ENCODE peak calls at places on chromosomes 16 and 17, in four cellular contexts. W is fibroblast of mammary gland, V is AG04450, N is fibroblast of villous mesenchyme. K is an unnamed sample.
A peak's percentile ranks its signal among the peaks of the same experiment; 100 is the strongest.

GRCh38 chr17:50027639-50028206 is 28.2 kb upstream of the ITGA3 start:
- DNase-seq in W (peak; percentile 94), V (peak; percentile 75), N (peak; percentile 94), K (peak; percentile 86)

GRCh38 chr17:17822189-17822978 is 14.4 kb downstream of the SREBF1 start:
- DNase-seq in W (peak; percentile 98), N (peak; percentile 89), V (peak; percentile 43), K (no peak)

GRCh38 chr17:36527851-36528250 is 6.8 kb downstream of the MYO19 start:
- DNase-seq in W (no peak), V (no peak), N (no peak), K (no peak)

GRCh38 chr17:19344311-19345066 is 18.0 kb downstream of the B9D1 start:
- DNase-seq in N (no peak), V (no peak), W (no peak), K (no peak)

GRCh38 chr16:69509125-69509524 is 56.6 kb upstream of the NFAT5 start:
- DNase-seq in W (no peak), V (no peak), N (no peak), K (no peak)

GRCh38 chr16:12262454-12263180 is 286.1 kb downstream of the SNX29 start:
- DNase-seq in N (no peak), V (no peak), W (peak; percentile 11), K (peak; percentile 72)

GRCh38 chr17:42313773-42314566 is 25.7 kb downstream of the STAT5A start:
- DNase-seq in N (no peak), V (no peak), W (peak; percentile 22), K (no peak)

GRCh38 chr17:79874329-79874981 is 35.2 kb upstream of the CBX4 start:
- DNase-seq in N (peak; percentile 25), V (no peak), W (peak; percentile 26), K (no peak)

GRCh38 chr16:65781363-65781762 is 585.1 kb upstream of the CDH5 start:
- DNase-seq in V (no peak), W (no peak), N (no peak), K (no peak)

GRCh38 chr16:85326113-85326793 is 214.0 kb upstream of the CIBAR2 start:
- DNase-seq in W (no peak), N (peak; percentile 80), V (no peak), K (no peak)

GRCh38 chr17:29687601-29688000 is 64.9 kb upstream of the CORO6 start:
- DNase-seq in N (no peak), V (no peak), W (no peak), K (no peak)

GRCh38 chr17:66625321-66625767 is 209.6 kb upstream of the CACNG5 start:
- DNase-seq in N (peak; percentile 46), V (no peak), W (peak; percentile 43), K (no peak)

GRCh38 chr17:40343126-40344119 is 21.1 kb downstream of the GJD3 start:
- DNase-seq in W (no peak), V (no peak), N (no peak), K (no peak)

GRCh38 chr16:65306722-65307121 is 184.9 kb upstream of the CDH11 start:
- DNase-seq in W (no peak), V (no peak), N (no peak), K (no peak)

GRCh38 chr16:80973991-80974390 is 32.7 kb downstream of the CMC2 start:
- DNase-seq in V (no peak), W (peak; percentile 34), N (no peak), K (no peak)

GRCh38 chr17:27991594-27991993 is 50.9 kb upstream of the NLK start:
- DNase-seq in W (no peak), V (no peak), N (no peak), K (no peak)

GRCh38 chr16:85123891-85124635 is 11.8 kb upstream of the CIBAR2 start:
- DNase-seq in V (peak; percentile 68), N (peak; percentile 67), W (peak; percentile 84), K (no peak)

GRCh38 chr17:42031584-42031983 is 11.7 kb downstream of the NKIRAS2 start:
- DNase-seq in N (no peak), V (no peak), W (no peak), K (no peak)

GRCh38 chr17:17665255-17665654 is 16.0 kb upstream of the RAI1 start:
- DNase-seq in V (no peak), W (no peak), N (no peak), K (no peak)

GRCh38 chr16:30053376-30054015 is 12.1 kb upstream of the ALDOA start:
- DNase-seq in W (no peak), V (no peak), N (peak; percentile 51), K (no peak)

GRCh38 chr17:48671697-48672171 is 45.6 kb upstream of the HOXB9 start:
- DNase-seq in N (peak; percentile 76), V (peak; percentile 32), W (peak; percentile 71), K (peak; percentile 22)

GRCh38 chr17:81683208-81683583 is 401 bp downstream of the ARL16 start:
- DNase-seq in N (no peak), V (no peak), W (peak; percentile 14), K (no peak)

GRCh38 chr17:27855454-27855853 is 37.7 kb downstream of the LYRM9 start:
- DNase-seq in W (no peak), N (no peak), V (no peak), K (no peak)

GRCh38 chr16:50699345-50700159 is 6.1 kb downstream of the NOD2 start:
- DNase-seq in N (peak; percentile 34), V (no peak), W (peak; percentile 71), K (no peak)

GRCh38 chr17:15966879-15967248 is 21.9 kb downstream of the ADORA2B start:
- DNase-seq in V (no peak), N (no peak), W (no peak), K (no peak)

GRCh38 chr17:47287068-47287467 is 33.4 kb downstream of the ITGB3 start:
- DNase-seq in V (no peak), N (no peak), W (no peak), K (no peak)

GRCh38 chr16:3950343-3951193 is 70.1 kb upstream of the CREBBP start:
- DNase-seq in V (peak; percentile 93), W (peak; percentile 98), N (peak; percentile 99), K (no peak)

GRCh38 chr16:3952342-3953131 is 72.0 kb upstream of the CREBBP start:
- DNase-seq in N (peak; percentile 41), W (peak; percentile 80), V (no peak), K (no peak)

GRCh38 chr16:3949946-3950342 is 69.4 kb upstream of the CREBBP start:
- DNase-seq in N (no peak), W (no peak), V (no peak), K (no peak)

GRCh38 chr16:3953728-3954410 is 73.4 kb upstream of the CREBBP start:
- DNase-seq in W (no peak), V (no peak), N (no peak), K (no peak)

DNA sequence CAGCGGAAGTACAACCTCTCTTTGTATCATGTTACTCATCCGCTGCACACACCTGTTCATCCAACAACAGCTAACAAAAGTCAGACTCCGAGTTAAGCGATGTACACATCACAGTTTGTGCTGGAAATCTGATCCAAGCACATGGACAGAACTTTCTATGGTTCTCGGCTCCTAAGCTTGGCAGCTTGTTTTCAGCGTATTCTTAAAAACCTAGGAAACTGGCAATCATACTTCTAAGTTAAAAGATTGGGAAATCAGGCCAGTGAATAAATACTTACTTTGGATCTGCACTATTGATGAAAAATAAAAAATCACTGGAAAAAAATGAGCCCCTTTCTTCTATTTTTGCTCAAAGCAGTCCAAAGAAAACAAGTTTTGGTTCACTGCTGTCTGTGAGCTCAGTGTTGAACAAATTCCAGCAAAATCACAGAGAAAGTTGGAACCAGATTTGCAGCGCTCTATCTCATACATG is 71.4 kb upstream of the CREBBP start:
- DNase-seq in V (no peak), N (no peak), W (peak; percentile 72), K (no peak)
- TF ChIP-seq CTCF in V (no peak), N (no peak), W (no peak), K (no peak)

DNA sequence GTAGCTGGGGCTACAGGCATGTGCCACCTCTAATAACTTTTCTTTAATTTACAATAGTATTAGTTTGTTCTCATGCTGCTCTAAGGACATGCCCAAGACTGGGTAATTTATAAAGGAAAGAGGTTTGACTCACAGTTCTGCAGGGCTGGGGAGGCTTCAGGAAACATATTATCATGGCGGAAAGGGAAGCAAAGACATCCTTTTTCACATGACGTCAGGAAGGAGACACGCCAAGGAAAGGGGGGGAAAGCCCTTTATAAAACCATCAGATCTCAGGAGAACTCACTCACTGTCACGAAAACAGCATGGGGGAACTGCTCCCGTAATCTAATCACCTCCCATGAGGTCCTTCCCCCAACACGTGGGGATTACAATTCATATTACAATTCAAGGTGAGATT is 18.3 kb downstream of the IL4R start:
- DNase-seq in N (no peak), W (no peak), V (no peak), K (no peak)
- TF ChIP-seq CTCF in N (no peak), W (no peak), V (no peak), K (no peak)

GRCh38 chr16:53346-54236 is at the start of the genes POLR3K and SNRNP25:
- DNase-seq in W (peak; percentile 96), V (peak; percentile 96), N (peak; percentile 98), K (peak; percentile 48)
- TF ChIP-seq CTCF in W (no peak), V (no peak), N (no peak), K (no peak)

DNA sequence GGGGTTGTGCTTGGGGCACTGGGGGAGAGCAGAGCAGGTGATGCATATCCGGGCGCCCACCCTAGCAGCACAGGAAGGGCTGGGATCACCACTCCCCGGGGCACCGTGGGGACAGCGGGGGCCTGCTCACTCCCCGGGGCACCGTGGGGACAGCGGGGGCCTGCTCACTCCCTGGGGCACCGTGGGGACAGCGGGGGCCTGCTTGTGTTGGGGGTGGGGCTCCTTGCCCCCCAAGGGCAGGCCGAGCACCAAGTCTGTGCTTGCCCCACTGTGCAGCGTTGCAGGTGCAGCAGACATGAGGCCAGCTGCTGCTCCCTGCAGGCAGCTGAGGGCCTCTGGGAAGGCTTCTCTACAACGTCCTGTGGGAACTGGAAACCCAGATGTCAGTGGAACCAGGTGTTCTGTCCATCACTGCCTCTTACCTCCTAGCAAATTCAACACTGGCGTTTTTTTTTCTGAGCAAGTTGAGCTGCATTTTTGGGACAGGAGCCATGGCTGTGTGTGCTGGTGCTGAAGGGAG is 25.0 kb upstream of the ZNF750 start:
- DNase-seq in N (no peak), V (no peak), W (no peak), K (no peak)
- TF ChIP-seq CTCF in N (no peak), V (no peak), W (no peak), K (no peak)

GRCh38 chr16:5022521-5022920 is 11.2 kb downstream of the NAGPA start:
- DNase-seq in N (no peak), W (no peak), V (no peak), K (no peak)

GRCh38 chr16:5027086-5027485 is 6.6 kb downstream of the NAGPA start:
- DNase-seq in W (no peak), N (no peak), V (no peak), K (no peak)

GRCh38 chr16:5026664-5027063 is 7.1 kb downstream of the NAGPA start:
- DNase-seq in W (no peak), N (no peak), V (no peak), K (no peak)

GRCh38 chr16:5025171-5025632 is 8.5 kb downstream of the NAGPA start:
- DNase-seq in V (no peak), N (no peak), W (no peak), K (no peak)

GRCh38 chr16:5024632-5025031 is 9.1 kb downstream of the NAGPA start:
- DNase-seq in N (no peak), W (peak; percentile 35), V (no peak), K (no peak)
- TF ChIP-seq CTCF in N (no peak), W (peak; percentile 10), V (peak; percentile 19), K (peak; percentile 35)

DNA sequence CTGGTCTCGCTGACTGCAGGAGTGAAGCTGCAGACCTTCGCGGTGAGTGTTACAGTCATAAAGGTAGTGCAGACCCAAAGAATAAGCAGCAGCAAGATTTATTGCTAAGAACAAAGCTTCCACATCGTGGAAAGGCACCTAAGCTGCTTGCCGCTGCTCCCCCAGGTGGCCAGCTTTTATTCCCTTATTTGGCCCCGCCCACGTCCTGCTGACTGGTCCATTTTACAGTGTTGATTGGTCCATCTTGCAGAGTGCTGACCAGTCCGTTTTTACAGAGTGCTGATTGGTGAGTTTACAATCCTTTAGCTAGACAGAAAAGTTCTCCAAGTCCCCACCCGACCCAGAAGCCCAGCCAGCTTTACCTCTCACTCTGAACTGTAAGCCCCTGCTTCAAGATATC is 227.8 kb downstream of the ABCC12 start:
- DNase-seq in W (peak; percentile 7), V (no peak), N (no peak), K (no peak)
- TF ChIP-seq CTCF in W (no peak), V (no peak), N (no peak), K (no peak)